ENCODE peak calls at places on chromosomes 16 and 17, in five cellular contexts. X, Z, A, B and R are unnamed samples.

GRCh38 chr17:75031972-75032895 is 14.5 kb downstream of the ATP5PD start:
- DNase-seq in A (peak), B (peak), Z (no peak), X (peak), R (no peak)

GRCh38 chr16:78216166-78216745 is 116.8 kb downstream of the WWOX start:
- DNase-seq in X (no peak), Z (no peak), A (no peak), B (no peak), R (no peak)

GRCh38 chr16:373020-373598 is 2.8 kb upstream of the MRPL28 start:
- DNase-seq in Z (no peak), X (no peak), A (no peak), B (no peak), R (no peak)

GRCh38 chr17:31052187-31052889 is 42.4 kb upstream of the NF1 start:
- DNase-seq in Z (no peak), X (no peak), A (no peak), B (peak), R (no peak)

GRCh38 chr16:5064915-5065314 is 841 bp downstream of the C16orf89 start:
- DNase-seq in Z (no peak), X (no peak), B (no peak), A (no peak), R (no peak)

GRCh38 chr16:4795181-4795827 is at the start of gene SMIM22:
- DNase-seq in B (no peak), A (no peak), X (no peak), Z (no peak), R (no peak)

GRCh38 chr16:86580063-86580797 is 1.9 kb downstream of the FOXL1 start:
- DNase-seq in A (no peak), Z (no peak), B (no peak), X (no peak), R (no peak)

GRCh38 chr16:59754854-59755253 is 1020.7 kb upstream of the GOT2 start:
- DNase-seq in B (no peak), A (no peak), X (no peak), Z (no peak), R (no peak)

GRCh38 chr16:28546626-28547025 is 7.1 kb upstream of the SGF29 start:
- DNase-seq in A (no peak), B (no peak), X (no peak), Z (no peak), R (no peak)

GRCh38 chr17:77886387-77886728 is 72.1 kb upstream of the TNRC6C start:
- DNase-seq in B (no peak), Z (no peak), A (peak), X (no peak), R (no peak)

GRCh38 chr16:84044108-84044488 is 1.5 kb upstream of the SLC38A8 start:
- DNase-seq in Z (no peak), A (no peak), B (no peak), X (peak), R (no peak)

GRCh38 chr17:39236981-39237441 is 11.3 kb upstream of the STAC2 start:
- DNase-seq in B (no peak), A (no peak), Z (no peak), X (no peak), R (no peak)

GRCh38 chr16:49437344-49437743 is 63.7 kb downstream of the C16orf78 start:
- DNase-seq in B (no peak), A (no peak), X (no peak), Z (no peak), R (no peak)

GRCh38 chr17:82346342-82347300 is 12.4 kb upstream of the TEX19 start:
- DNase-seq in A (no peak), B (no peak), X (no peak), Z (no peak), R (no peak)

GRCh38 chr17:19645608-19646250 is 2.8 kb upstream of the ALDH3A2 start:
- DNase-seq in X (peak), B (peak), A (peak), Z (no peak), R (peak)

GRCh38 chr17:15928286-15928785 is 16.6 kb upstream of the ADORA2B start:
- DNase-seq in Z (no peak), X (no peak), B (no peak), A (no peak), R (no peak)

GRCh38 chr17:32497431-32498205 is 10.8 kb downstream of the CDK5R1 start:
- DNase-seq in Z (no peak), B (no peak), X (no peak), A (no peak), R (no peak)

GRCh38 chr16:24988593-24989338 is 26.4 kb downstream of the ARHGAP17 start:
- DNase-seq in Z (no peak), A (no peak), B (peak), X (peak), R (no peak)

GRCh38 chr16:87363771-87364476 is 19.7 kb downstream of the FBXO31 start:
- DNase-seq in B (no peak), X (no peak), A (no peak), Z (no peak), R (no peak)

GRCh38 chr17:13544755-13545154 is 57.0 kb downstream of the HS3ST3A1 start:
- DNase-seq in B (no peak), Z (no peak), A (no peak), X (no peak), R (no peak)

GRCh38 chr16:56649820-56650219 is 1.9 kb upstream of the MT1B start:
- DNase-seq in Z (no peak), A (no peak), X (no peak), B (no peak), R (no peak)

GRCh38 chr17:10620823-10621222 is 36.3 kb downstream of the MYH3 start:
- DNase-seq in Z (no peak), B (no peak), A (no peak), X (no peak), R (no peak)

GRCh38 chr17:62859146-62859545 is 51.0 kb upstream of the MARCHF10 start:
- DNase-seq in A (no peak), X (no peak), B (no peak), Z (no peak), R (no peak)

GRCh38 chr17:62684179-62684578 is 56.7 kb downstream of the MRC2 start:
- DNase-seq in A (no peak), Z (no peak), B (no peak), X (no peak), R (no peak)

GRCh38 chr17:17874478-17874877 is 37.7 kb upstream of the SREBF1 start:
- DNase-seq in A (no peak), X (no peak), B (no peak), Z (no peak), R (no peak)

GRCh38 chr17:45850011-45850410 is 5.3 kb downstream of the SPPL2C start:
- DNase-seq in Z (no peak), X (no peak), B (no peak), A (no peak), R (no peak)

GRCh38 chr17:10605221-10605783 is 51.8 kb downstream of the MYH3 start:
- DNase-seq in A (no peak), Z (no peak), X (no peak), B (no peak), R (no peak)

GRCh38 chr17:9220466-9221230 is 199.3 kb downstream of the NTN1 start:
- DNase-seq in A (no peak), B (no peak), Z (no peak), X (no peak), R (no peak)

GRCh38 chr17:43645765-43646481 is 15.8 kb downstream of the MEOX1 start:
- DNase-seq in A (peak), X (no peak), Z (no peak), B (no peak), R (no peak)

GRCh38 chr17:59199398-59199797 is 10.4 kb upstream of the SMG8 start:
- DNase-seq in X (no peak), A (no peak), B (no peak), Z (no peak), R (no peak)

GRCh38 chr17:43220511-43221125 is 7.8 kb downstream of the CCDC200 start:
- DNase-seq in Z (no peak), X (no peak), A (no peak), B (no peak), R (no peak)